ENCODE peak calls at places on chromosome 7, in nine cellular contexts. G, K, H, V, O, Y, S, L and E are unnamed samples.
A peak's percentile ranks its signal among the peaks of the same experiment; 100 is the strongest.

GRCh38 chr7:139901411-139901810 is 72.3 kb downstream of the TBXAS1 start:
- DNase-seq in O (no peak), H (no peak), S (no peak), G (no peak), K (no peak), Y (no peak), V (no peak), L (no peak), E (no peak)

GRCh38 chr7:38317457-38318037 is 44.1 kb upstream of the TARP start:
- DNase-seq in V (no peak), K (no peak), Y (no peak), G (no peak), S (no peak), L (no peak), O (no peak), H (no peak), E (no peak)

GRCh38 chr7:2011266-2012043 is 221.3 kb downstream of the MAD1L1 start:
- DNase-seq in Y (no peak), S (no peak), G (no peak), V (no peak), H (no peak), L (no peak), K (no peak), O (no peak), E (no peak)

GRCh38 chr7:30844916-30845315 is 66.7 kb upstream of the AQP1 start:
- DNase-seq in O (no peak), G (no peak), Y (no peak), V (no peak), L (no peak), S (no peak), H (no peak), K (no peak), E (no peak)

GRCh38 chr7:149828357-149829309 is 9.5 kb upstream of the ZNF862 start:
- DNase-seq in L (no peak), G (no peak), Y (no peak), K (no peak), V (no peak), O (no peak), S (no peak), H (no peak), E (no peak)

GRCh38 chr7:157693521-157694388 is 357.0 kb downstream of the DNAJB6 start:
- DNase-seq in V (no peak), G (no peak), S (no peak), O (no peak), H (no peak), K (no peak), L (no peak), Y (no peak), E (peak; percentile 4)

GRCh38 chr7:47461161-47461560 is 120.8 kb downstream of the TNS3 start:
- DNase-seq in V (no peak), O (no peak), H (peak; percentile 71), G (no peak), S (no peak), L (no peak), Y (peak; percentile 80), K (no peak), E (no peak)

GRCh38 chr7:6636741-6637543 is at the start of gene ZNF316:
- DNase-seq in H (no peak), O (peak; percentile 48), V (peak; percentile 54), L (peak; percentile 54), G (no peak), S (peak; percentile 45), Y (peak; percentile 73), K (peak; percentile 56), E (peak; percentile 62)

GRCh38 chr7:103542470-103542869 is 96.5 kb upstream of the SLC26A5 start:
- DNase-seq in K (no peak), Y (no peak), L (no peak), O (no peak), V (no peak), H (no peak), G (no peak), S (no peak), E (no peak)

GRCh38 chr7:16712916-16713315 is 40.6 kb upstream of the TSPAN13 start:
- DNase-seq in H (no peak), S (no peak), Y (no peak), L (no peak), O (no peak), V (no peak), G (peak; percentile 55), K (no peak), E (no peak)

GRCh38 chr7:51326646-51327286 is 10.2 kb upstream of the COBL start:
- DNase-seq in S (no peak), H (no peak), L (no peak), Y (no peak), K (no peak), G (no peak), V (no peak), O (no peak), E (no peak)

GRCh38 chr7:96040250-96040772 is 268.0 kb downstream of the DYNC1I1 start:
- DNase-seq in K (no peak), H (no peak), Y (no peak), S (no peak), O (no peak), V (no peak), G (no peak), L (no peak), E (peak; percentile 15)

GRCh38 chr7:70707823-70708243 is 424.1 kb upstream of the GALNT17 start:
- DNase-seq in L (no peak), V (no peak), H (no peak), S (no peak), G (no peak), K (no peak), O (no peak), Y (no peak), E (no peak)

GRCh38 chr7:45595809-45596664 is 21.9 kb downstream of the ADCY1 start:
- DNase-seq in H (no peak), G (no peak), O (no peak), L (no peak), Y (peak; percentile 7), V (no peak), K (no peak), S (no peak), E (no peak)

GRCh38 chr7:142939226-142939910 is at the start of gene LLCFC1:
- DNase-seq in V (no peak), K (no peak), S (no peak), H (no peak), G (no peak), Y (no peak), O (no peak), L (no peak), E (peak; percentile 35)

GRCh38 chr7:18053177-18053928 is 25.7 kb upstream of the PRPS1L1 start:
- DNase-seq in L (no peak), H (no peak), S (no peak), V (no peak), Y (no peak), G (no peak), K (no peak), O (no peak), E (no peak)

GRCh38 chr7:27641576-27642230 is 21.0 kb downstream of the HIBADH start:
- DNase-seq in G (no peak), V (no peak), Y (no peak), K (no peak), S (no peak), H (no peak), O (no peak), L (no peak), E (no peak)

GRCh38 chr7:74101061-74101681 is 17.6 kb downstream of the LIMK1 start:
- DNase-seq in G (no peak), V (no peak), H (no peak), O (no peak), S (no peak), K (no peak), L (no peak), Y (no peak), E (no peak)

GRCh38 chr7:87032604-87033003 is 26.9 kb downstream of the ELAPOR2 start:
- DNase-seq in Y (no peak), V (no peak), K (no peak), S (no peak), H (no peak), O (no peak), L (no peak), G (no peak), E (no peak)